ENCODE peak calls at places on chromosomes 13 and 19, in six cellular contexts. One of them, this sample, is unnamed.

GRCh38 chr13:99477493-99477892 is 23.8 kb upstream of the TM9SF2 start:
- DNase-seq in IMR-90: no peak
- DNase-seq in A549: no peak
- DNase-seq in K562: no peak
- DNase-seq in GM12892: no peak
- DNase-seq in heart left ventricle: no peak
- DNase-seq in this sample: no peak

GRCh38 chr19:23440791-23441190 is 45.5 kb upstream of the ZNF91 start:
- DNase-seq in K562: peak
- DNase-seq in IMR-90: no peak
- DNase-seq in heart left ventricle: no peak
- DNase-seq in GM12892: no peak
- DNase-seq in A549: peak
- DNase-seq in this sample: peak

GRCh38 chr13:98041081-98041820 is 87.8 kb downstream of the IPO5 start:
- DNase-seq in GM12892: no peak
- DNase-seq in A549: no peak
- DNase-seq in heart left ventricle: no peak
- DNase-seq in IMR-90: no peak
- DNase-seq in K562: no peak
- DNase-seq in this sample: no peak

GRCh38 chr19:5889288-5889971 is 14.2 kb downstream of the NDUFA11 start:
- DNase-seq in K562: no peak
- DNase-seq in A549: no peak
- DNase-seq in heart left ventricle: no peak
- DNase-seq in GM12892: no peak
- DNase-seq in IMR-90: peak
- DNase-seq in this sample: no peak

GRCh38 chr13:102726430-102726829 is 31.6 kb upstream of the METTL21C start:
- DNase-seq in A549: peak
- DNase-seq in K562: peak
- DNase-seq in IMR-90: no peak
- DNase-seq in heart left ventricle: no peak
- DNase-seq in GM12892: no peak
- DNase-seq in this sample: peak

GRCh38 chr19:11887247-11887617 is 350 bp upstream of the ZNF69 start:
- DNase-seq in A549: no peak
- DNase-seq in K562: no peak
- DNase-seq in IMR-90: no peak
- DNase-seq in GM12892: no peak
- DNase-seq in heart left ventricle: peak
- DNase-seq in this sample: no peak

GRCh38 chr13:61779456-61779855 is 363.8 kb upstream of the PCDH20 start:
- DNase-seq in IMR-90: no peak
- DNase-seq in heart left ventricle: no peak
- DNase-seq in GM12892: no peak
- DNase-seq in A549: no peak
- DNase-seq in K562: no peak
- DNase-seq in this sample: no peak

GRCh38 chr19:47183579-47183978 is 47.4 kb downstream of the BBC3 start:
- DNase-seq in IMR-90: no peak
- DNase-seq in GM12892: no peak
- DNase-seq in heart left ventricle: no peak
- DNase-seq in K562: no peak
- DNase-seq in A549: no peak
- DNase-seq in this sample: no peak

GRCh38 chr13:78133511-78133910 is 214.9 kb upstream of the EDNRB start:
- DNase-seq in heart left ventricle: no peak
- DNase-seq in IMR-90: no peak
- DNase-seq in GM12892: no peak
- DNase-seq in K562: no peak
- DNase-seq in A549: no peak
- DNase-seq in this sample: no peak

GRCh38 chr13:85819513-85819912 is 20.3 kb upstream of the SLITRK6 start:
- DNase-seq in K562: no peak
- DNase-seq in heart left ventricle: no peak
- DNase-seq in GM12892: no peak
- DNase-seq in A549: no peak
- DNase-seq in IMR-90: no peak
- DNase-seq in this sample: no peak

GRCh38 chr13:47397739-47398138 is 500.9 kb upstream of the HTR2A start:
- DNase-seq in A549: no peak
- DNase-seq in IMR-90: peak
- DNase-seq in K562: no peak
- DNase-seq in heart left ventricle: no peak
- DNase-seq in GM12892: no peak
- DNase-seq in this sample: peak

GRCh38 chr13:79349011-79349410 is 57.0 kb downstream of the RBM26 start:
- DNase-seq in IMR-90: peak
- DNase-seq in GM12892: no peak
- DNase-seq in A549: no peak
- DNase-seq in heart left ventricle: no peak
- DNase-seq in K562: no peak
- DNase-seq in this sample: no peak

GRCh38 chr13:113804017-113804702 is 45.1 kb downstream of the TMEM255B start:
- DNase-seq in heart left ventricle: no peak
- DNase-seq in K562: no peak
- DNase-seq in IMR-90: no peak
- DNase-seq in GM12892: no peak
- DNase-seq in A549: no peak
- DNase-seq in this sample: no peak

GRCh38 chr13:30020726-30021312 is 170.4 kb upstream of the UBL3 start:
- DNase-seq in GM12892: no peak
- DNase-seq in A549: no peak
- DNase-seq in IMR-90: peak
- DNase-seq in K562: no peak
- DNase-seq in heart left ventricle: no peak
- DNase-seq in this sample: no peak

GRCh38 chr13:104414771-104415170 is 1348.6 kb upstream of the SLC10A2 start:
- DNase-seq in K562: no peak
- DNase-seq in A549: no peak
- DNase-seq in IMR-90: no peak
- DNase-seq in heart left ventricle: no peak
- DNase-seq in GM12892: no peak
- DNase-seq in this sample: no peak

GRCh38 chr13:20719783-20720182 is 16.3 kb downstream of the IL17D start:
- DNase-seq in K562: no peak
- DNase-seq in A549: no peak
- DNase-seq in heart left ventricle: no peak
- DNase-seq in GM12892: no peak
- DNase-seq in IMR-90: no peak
- DNase-seq in this sample: no peak

GRCh38 chr19:39671739-39672363 is 16.1 kb downstream of the LGALS16 start:
- DNase-seq in heart left ventricle: no peak
- DNase-seq in A549: peak
- DNase-seq in GM12892: no peak
- DNase-seq in K562: peak
- DNase-seq in IMR-90: peak
- DNase-seq in this sample: peak

GRCh38 chr13:92989301-92989700 is 237.3 kb upstream of the GPC6 start:
- DNase-seq in heart left ventricle: no peak
- DNase-seq in IMR-90: no peak
- DNase-seq in GM12892: no peak
- DNase-seq in K562: no peak
- DNase-seq in A549: no peak
- DNase-seq in this sample: no peak

GRCh38 chr13:111927181-111927540 is 139.8 kb upstream of the SOX1 start:
- DNase-seq in heart left ventricle: no peak
- DNase-seq in A549: no peak
- DNase-seq in GM12892: no peak
- DNase-seq in K562: no peak
- DNase-seq in IMR-90: no peak
- DNase-seq in this sample: no peak

GRCh38 chr19:12983561-12984142 is 11.6 kb upstream of the NFIX start:
- DNase-seq in K562: peak
- DNase-seq in heart left ventricle: peak
- DNase-seq in A549: peak
- DNase-seq in GM12892: peak
- DNase-seq in IMR-90: peak
- DNase-seq in this sample: peak

GRCh38 chr19:49929611-49930482 is 543 bp upstream of the NUP62 start:
- DNase-seq in IMR-90: peak
- DNase-seq in A549: peak
- DNase-seq in K562: peak
- DNase-seq in GM12892: peak
- DNase-seq in heart left ventricle: peak
- DNase-seq in this sample: peak

GRCh38 chr19:46717716-46718143 is 816 bp upstream of the PRKD2 start:
- DNase-seq in heart left ventricle: no peak
- DNase-seq in GM12892: no peak
- DNase-seq in IMR-90: no peak
- DNase-seq in A549: no peak
- DNase-seq in K562: no peak
- DNase-seq in this sample: peak

GRCh38 chr19:12841094-12841493 is 2.8 kb downstream of the MAST1 start:
- DNase-seq in heart left ventricle: no peak
- DNase-seq in GM12892: no peak
- DNase-seq in K562: peak
- DNase-seq in A549: no peak
- DNase-seq in IMR-90: peak
- DNase-seq in this sample: peak

GRCh38 chr13:112972867-112973576 is 4.0 kb downstream of the MCF2L start:
- DNase-seq in A549: no peak
- DNase-seq in heart left ventricle: no peak
- DNase-seq in GM12892: no peak
- DNase-seq in K562: no peak
- DNase-seq in IMR-90: no peak
- DNase-seq in this sample: no peak

GRCh38 chr19:20078696-20079095 is 896 bp downstream of the ZNF90 start:
- DNase-seq in A549: no peak
- DNase-seq in IMR-90: peak
- DNase-seq in K562: no peak
- DNase-seq in GM12892: no peak
- DNase-seq in heart left ventricle: peak
- DNase-seq in this sample: peak

DNA sequence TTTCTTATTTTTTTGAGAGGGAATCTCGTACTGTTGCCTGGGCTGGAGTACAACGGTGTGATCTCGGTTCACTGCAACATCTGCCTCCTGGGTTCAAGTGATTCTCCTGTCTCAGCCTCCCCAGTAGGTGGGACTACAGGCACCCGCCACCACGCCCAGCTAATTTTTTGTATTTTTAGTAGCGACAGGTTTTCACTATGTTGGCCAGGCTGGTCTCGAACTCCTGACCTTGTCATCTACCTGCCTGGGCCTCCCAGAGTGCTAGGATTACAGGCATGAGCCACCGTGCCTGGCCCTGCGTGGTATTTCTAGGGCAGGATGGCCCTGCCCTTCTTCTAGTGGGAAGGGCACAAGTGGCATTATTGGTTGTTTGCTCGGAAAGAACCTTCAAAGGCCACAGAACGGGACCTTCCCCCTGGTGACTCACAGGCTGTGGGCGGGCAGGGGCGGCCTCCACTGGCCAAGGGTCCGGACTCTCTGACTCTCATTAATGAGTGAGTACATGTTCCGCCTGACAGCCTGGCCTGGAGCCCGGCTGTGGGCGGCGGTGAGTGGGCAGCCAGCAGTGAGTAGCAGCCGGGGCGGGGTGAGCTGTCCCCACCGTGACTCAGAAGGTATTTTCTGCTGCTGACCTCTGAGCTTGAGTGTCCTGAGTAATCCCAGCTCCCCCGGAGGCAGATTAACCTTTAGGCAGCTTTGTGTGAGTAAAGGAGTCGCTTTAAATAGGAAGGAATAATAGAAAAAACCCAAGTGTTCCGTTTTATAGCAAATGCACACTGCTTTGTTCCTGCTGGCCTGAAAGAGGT is 5.1 kb downstream of the DOT1L start:
- DNase-seq in GM12892: peak
- DNase-seq in A549: peak
- DNase-seq in IMR-90: peak
- DNase-seq in K562: peak
- DNase-seq in heart left ventricle: peak
- DNase-seq in this sample: peak
- TF ChIP-seq POLR2A in GM12892: peak
- TF ChIP-seq POLR2A in A549: no peak
- TF ChIP-seq POLR2A in IMR-90: peak
- TF ChIP-seq POLR2A in K562: peak
- TF ChIP-seq POLR2A in heart left ventricle: peak
- TF ChIP-seq POLR2A in this sample: peak

GRCh38 chr13:52652170-52652979 is at the start of gene SUGT1:
- DNase-seq in IMR-90: peak
- DNase-seq in A549: peak
- DNase-seq in GM12892: peak
- DNase-seq in K562: peak
- DNase-seq in heart left ventricle: peak
- DNase-seq in this sample: peak
- TF ChIP-seq POLR2A in IMR-90: peak
- TF ChIP-seq POLR2A in A549: peak
- TF ChIP-seq POLR2A in GM12892: peak
- TF ChIP-seq POLR2A in K562: peak
- TF ChIP-seq POLR2A in heart left ventricle: peak
- TF ChIP-seq POLR2A in this sample: peak

GRCh38 chr19:38543807-38544568 is 73.8 kb downstream of the MAP4K1 start:
- DNase-seq in IMR-90: peak
- DNase-seq in heart left ventricle: peak
- DNase-seq in K562: peak
- DNase-seq in A549: peak
- DNase-seq in GM12892: no peak
- DNase-seq in this sample: peak
- TF ChIP-seq POLR2A in IMR-90: no peak
- TF ChIP-seq POLR2A in heart left ventricle: no peak
- TF ChIP-seq POLR2A in K562: peak
- TF ChIP-seq POLR2A in A549: no peak
- TF ChIP-seq POLR2A in GM12892: no peak
- TF ChIP-seq POLR2A in this sample: no peak

DNA sequence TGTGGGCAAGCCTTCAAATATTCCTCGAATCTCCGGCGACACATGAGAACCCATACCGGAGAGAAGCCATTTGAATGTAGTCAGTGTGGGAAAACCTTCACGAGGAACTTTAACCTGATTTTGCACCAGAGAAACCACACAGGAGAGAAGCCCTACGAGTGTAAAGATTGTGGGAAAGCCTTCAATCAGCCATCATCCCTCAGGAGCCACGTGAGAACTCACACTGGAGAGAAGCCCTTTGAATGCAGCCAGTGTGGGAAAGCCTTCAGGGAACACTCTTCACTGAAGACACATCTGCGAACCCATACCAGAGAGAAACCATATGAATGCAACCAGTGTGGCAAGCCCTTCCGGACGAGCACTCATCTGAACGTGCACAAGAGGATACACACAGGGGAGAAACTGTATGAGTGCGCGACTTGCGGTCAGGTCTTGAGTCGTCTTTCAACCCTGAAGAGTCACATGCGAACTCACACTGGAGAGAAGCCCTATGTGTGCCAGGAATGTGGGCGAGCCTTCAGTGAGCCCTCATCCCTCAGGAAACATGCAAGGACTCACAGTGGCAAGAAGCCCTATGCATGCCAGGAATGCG is 28.8 kb downstream of the ZNF333 start:
- DNase-seq in K562: no peak
- DNase-seq in heart left ventricle: no peak
- DNase-seq in IMR-90: no peak
- DNase-seq in GM12892: no peak
- DNase-seq in A549: peak
- DNase-seq in this sample: peak
- TF ChIP-seq POLR2A in K562: no peak
- TF ChIP-seq POLR2A in heart left ventricle: no peak
- TF ChIP-seq POLR2A in IMR-90: no peak
- TF ChIP-seq POLR2A in GM12892: no peak
- TF ChIP-seq POLR2A in A549: no peak
- TF ChIP-seq POLR2A in this sample: no peak

GRCh38 chr13:22030321-22030720 is 359.4 kb downstream of the FGF9 start:
- DNase-seq in K562: no peak
- DNase-seq in A549: no peak
- DNase-seq in IMR-90: no peak
- DNase-seq in GM12892: no peak
- DNase-seq in heart left ventricle: no peak
- DNase-seq in this sample: no peak
- TF ChIP-seq POLR2A in K562: no peak
- TF ChIP-seq POLR2A in A549: no peak
- TF ChIP-seq POLR2A in IMR-90: no peak
- TF ChIP-seq POLR2A in GM12892: no peak
- TF ChIP-seq POLR2A in heart left ventricle: no peak
- TF ChIP-seq POLR2A in this sample: no peak